ENCODE peak calls at places on chromosomes 16 and 17, in four cellular contexts. T is A549, P is adrenal gland, O is uterus. M is an unnamed sample.

GRCh38 chr17:39104657-39105056 is 46.8 kb downstream of the PLXDC1 start:
- DNase-seq in T (no peak), P (no peak), O (no peak), M (no peak)

GRCh38 chr17:65750678-65751077 is 189.2 kb upstream of the AXIN2 start:
- DNase-seq in T (peak; percentile 91), P (peak; percentile 95), O (peak; percentile 68), M (peak; percentile 89)

GRCh38 chr17:70271672-70272071 is 102.3 kb downstream of the KCNJ2 start:
- DNase-seq in T (no peak), P (no peak), O (no peak), M (no peak)

GRCh38 chr16:31262084-31262483 is 2.3 kb downstream of the ITGAM start:
- DNase-seq in T (no peak), P (no peak), O (no peak), M (no peak)

GRCh38 chr16:50267151-50267631 is 840 bp downstream of the ADCY7 start:
- DNase-seq in T (no peak), P (no peak), O (no peak), M (no peak)

GRCh38 chr16:55506083-55506482 is 2.8 kb upstream of the LPCAT2 start:
- DNase-seq in T (no peak), P (no peak), O (no peak), M (no peak)

GRCh38 chr16:1680361-1680760 is 2.3 kb downstream of the JPT2 start:
- DNase-seq in T (no peak), P (no peak), O (no peak), M (no peak)

GRCh38 chr16:71409038-71409775 is 32.6 kb downstream of the TLE7 start:
- DNase-seq in T (no peak), P (peak; percentile 24), O (no peak), M (no peak)

GRCh38 chr17:17503566-17504130 is 7.5 kb upstream of the RASD1 start:
- DNase-seq in T (no peak), P (no peak), O (peak; percentile 40), M (no peak)

GRCh38 chr16:2194852-2195315 is 1.5 kb downstream of the CASKIN1 start:
- DNase-seq in T (peak; percentile 82), P (no peak), O (no peak), M (no peak)

GRCh38 chr16:72986011-72986410 is 61.9 kb downstream of the ZFHX3 start:
- DNase-seq in T (no peak), P (peak; percentile 58), O (peak; percentile 51), M (peak; percentile 94)

GRCh38 chr16:29729116-29729521 is 16.7 kb downstream of the C16orf54 start:
- DNase-seq in T (peak; percentile 68), P (no peak), O (no peak), M (no peak)

GRCh38 chr17:38873646-38874380 is 4.0 kb downstream of the LASP1 start:
- DNase-seq in T (peak; percentile 66), P (no peak), O (no peak), M (no peak)

GRCh38 chr17:41918392-41919164 is at the start of gene ACLY:
- DNase-seq in T (peak; percentile 98), P (peak; percentile 97), O (peak; percentile 98), M (peak; percentile 99)

GRCh38 chr17:76772842-76773521 is 35.1 kb downstream of the MFSD11 start:
- DNase-seq in T (peak; percentile 55), P (peak; percentile 29), O (no peak), M (no peak)

GRCh38 chr17:37607637-37608368 is 1.4 kb downstream of the SYNRG start:
- DNase-seq in T (no peak), P (no peak), O (no peak), M (no peak)

GRCh38 chr17:81409190-81409935 is 14.1 kb downstream of the BAHCC1 start:
- DNase-seq in T (peak; percentile 49), P (peak; percentile 78), O (no peak), M (no peak)

GRCh38 chr17:50848691-50849090 is 13.3 kb downstream of the WFIKKN2 start:
- DNase-seq in T (no peak), P (no peak), O (no peak), M (no peak)

GRCh38 chr16:46882304-46882939 is 1.7 kb upstream of the GPT2 start:
- DNase-seq in T (no peak), P (no peak), O (no peak), M (no peak)

GRCh38 chr17:43732961-43733360 is 25.6 kb downstream of the SOST start:
- DNase-seq in T (no peak), P (no peak), O (no peak), M (no peak)

GRCh38 chr17:34913001-34913400 is 48.3 kb downstream of the CCT6B start:
- DNase-seq in T (no peak), P (no peak), O (no peak), M (no peak)

GRCh38 chr16:85123891-85124635 is 11.8 kb upstream of the CIBAR2 start:
- DNase-seq in T (peak; percentile 34), P (peak; percentile 61), O (peak; percentile 75), M (peak; percentile 93)

GRCh38 chr16:71351558-71351901 is 7.0 kb upstream of the CALB2 start:
- DNase-seq in T (no peak), P (no peak), O (no peak), M (peak; percentile 69)

GRCh38 chr17:8151641-8152111 is 528 bp downstream of the PER1 start:
- DNase-seq in T (no peak), P (peak; percentile 92), O (peak; percentile 93), M (peak; percentile 98)

GRCh38 chr16:85514601-85515318 is 98.4 kb upstream of the GSE1 start:
- DNase-seq in T (peak; percentile 92), P (peak; percentile 88), O (peak; percentile 76), M (peak; percentile 93)

GRCh38 chr17:40922239-40922638 is 15.2 kb downstream of the KRT23 start:
- DNase-seq in T (peak; percentile 80), P (peak; percentile 84), O (peak; percentile 67), M (peak; percentile 92)

GRCh38 chr16:5557448-5557847 is 459.9 kb upstream of the EEF2KMT start:
- DNase-seq in T (no peak), P (no peak), O (no peak), M (no peak)

GRCh38 chr16:88345031-88345942 is 37.5 kb upstream of the ZNF469 start:
- DNase-seq in T (no peak), P (no peak), O (no peak), M (no peak)

GRCh38 chr16:51155901-51156810 is 5.1 kb upstream of the SALL1 start:
- DNase-seq in T (peak; percentile 13), P (no peak), O (no peak), M (no peak)

GRCh38 chr16:69108069-69108904 is 2.8 kb downstream of the HAS3 start:
- DNase-seq in T (peak; percentile 32), P (no peak), O (no peak), M (no peak)

GRCh38 chr16:66274335-66275110 is 92.0 kb upstream of the CDH5 start:
- DNase-seq in T (peak; percentile 44), P (no peak), O (no peak), M (no peak)

GRCh38 chr16:54286330-54287017 is at the start of gene IRX3:
- DNase-seq in T (peak; percentile 87), P (peak; percentile 74), O (peak; percentile 49), M (peak; percentile 90)

GRCh38 chr16:55046513-55046912 is 115.8 kb downstream of the IRX5 start:
- DNase-seq in T (no peak), P (no peak), O (no peak), M (peak; percentile 28)

GRCh38 chr17:80981929-80982425 is 9.7 kb upstream of the CHMP6 start:
- DNase-seq in T (no peak), P (no peak), O (no peak), M (no peak)

GRCh38 chr17:47797797-47798196 is 23.8 kb downstream of the OSBPL7 start:
- DNase-seq in T (no peak), P (no peak), O (no peak), M (no peak)

GRCh38 chr16:89395150-89396142 is 94.9 kb downstream of the ANKRD11 start:
- DNase-seq in T (peak; percentile 88), P (peak; percentile 98), O (peak; percentile 94), M (peak; percentile 96)

GRCh38 chr17:28524476-28525415 is 18.6 kb downstream of the FOXN1 start:
- DNase-seq in T (peak; percentile 70), P (no peak), O (no peak), M (no peak)

DNA sequence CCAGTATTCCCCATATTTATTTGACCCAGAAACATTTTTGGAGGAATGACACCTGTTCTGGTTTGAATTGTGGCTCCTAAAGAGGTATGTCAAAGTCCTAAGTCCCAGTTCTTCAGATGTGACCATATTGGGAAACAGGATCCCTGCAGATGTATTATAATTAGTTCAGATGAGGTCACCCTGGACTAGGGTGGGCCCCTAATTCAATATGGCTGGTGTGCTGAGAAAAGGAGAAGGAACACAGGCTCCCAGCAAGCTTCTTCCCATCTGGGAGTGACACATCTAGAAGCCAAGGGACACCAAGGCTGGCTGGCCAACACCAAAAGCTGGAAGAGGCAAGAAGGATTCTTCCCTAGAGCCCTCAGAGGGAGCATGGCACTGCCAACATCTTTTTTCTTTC is 3.8 kb upstream of the GCSH start:
- DNase-seq in T (no peak), P (no peak), O (no peak), M (no peak)
- TF ChIP-seq POLR2A in T (no peak), P (no peak), O (no peak), M (no peak)

DNA sequence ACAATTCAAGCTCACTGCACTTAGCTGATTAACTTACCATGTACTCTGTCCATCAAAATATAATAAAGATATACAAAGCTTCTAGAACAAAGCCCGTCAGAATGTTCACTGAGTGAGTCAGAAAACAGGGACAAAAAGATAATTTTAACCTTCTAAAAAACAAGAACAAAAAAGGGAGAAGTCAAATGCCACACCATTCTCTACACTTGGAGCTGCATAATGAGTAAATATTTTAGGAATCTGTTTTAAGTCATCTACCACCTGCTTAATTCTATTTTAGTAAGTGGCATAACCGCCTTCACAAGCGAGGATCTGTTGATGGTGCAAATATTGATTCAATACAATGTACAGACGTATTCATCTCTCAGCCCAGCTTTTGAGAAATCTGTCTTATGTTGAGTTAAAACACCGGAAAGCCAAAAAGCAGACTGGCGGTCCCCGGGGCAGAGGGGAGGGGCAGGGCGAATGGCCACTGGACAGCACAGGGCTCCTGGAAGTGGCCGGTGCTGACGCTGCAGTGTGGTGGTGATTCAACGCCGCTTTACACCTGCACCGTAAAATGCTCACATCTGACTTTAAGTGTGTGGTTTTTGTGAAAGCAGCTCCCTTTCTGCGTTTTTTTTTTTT is 20.1 kb downstream of the RAB40B start:
- DNase-seq in T (no peak), P (no peak), O (no peak), M (no peak)
- H3K4me3 ChIP-seq in T (no peak overlapping the region), P (no peak overlapping the region), O (no peak overlapping the region), M (no peak overlapping the region)

GRCh38 chr17:4833941-4834501 is 881 bp downstream of the MINK1 start:
- DNase-seq in T (peak; percentile 26), P (peak; percentile 40), O (no peak), M (no peak)

GRCh38 chr17:4836221-4836620 is 3.1 kb downstream of the MINK1 start:
- DNase-seq in T (no peak), P (no peak), O (no peak), M (no peak)

GRCh38 chr17:4837471-4838305 is 4.5 kb downstream of the MINK1 start:
- DNase-seq in T (no peak), P (peak; percentile 50), O (no peak), M (no peak)

GRCh38 chr17:4834621-4835020 is 1.5 kb downstream of the MINK1 start:
- DNase-seq in T (no peak), P (no peak), O (no peak), M (no peak)

GRCh38 chr17:4833178-4833940 is at the start of gene MINK1:
- DNase-seq in T (peak; percentile 96), P (peak; percentile 89), O (peak; percentile 91), M (peak; percentile 96)
- TF ChIP-seq POLR2A in T (peak; percentile 47), P (peak; percentile 57), O (peak; percentile 86), M (no peak)

GRCh38 chr16:57084257-57084770 is 8.1 kb upstream of the CPNE2 start:
- DNase-seq in T (peak; percentile 81), P (peak; percentile 69), O (peak; percentile 62), M (peak; percentile 94)
- H3K4me3 ChIP-seq in T (no peak overlapping the region), P (no peak overlapping the region), O (no peak overlapping the region), M (no peak overlapping the region)

GRCh38 chr16:70289229-70290098 is at the start of gene AARS1:
- DNase-seq in T (peak; percentile 100), P (peak; percentile 98), O (peak; percentile 95), M (peak; percentile 96)
- TF ChIP-seq POLR2A in T (peak; percentile 90), P (peak; percentile 96), O (peak; percentile 92), M (peak; percentile 24)

M was measured in lower leg skin.